ENCODE peak calls at places on chromosomes 5 and 9, in six cellular contexts. X is psoas muscle, N is cardiac fibroblast, U is SK-N-SH, J is nephron progenitor cell, E is tibial artery. O is an unnamed sample.

GRCh38 chr5:138700581-138701362 is 52.5 kb upstream of the CTNNA1 start:
- DNase-seq in E (no peak), X (no peak), J (no peak), U (no peak), N (no peak), O (no peak)

GRCh38 chr5:177607452-177608192 is 7.7 kb downstream of the B4GALT7 start:
- DNase-seq in X (peak; percentile 70), U (peak; percentile 93), J (peak; percentile 87), E (peak; percentile 65), N (peak; percentile 90), O (no peak)

GRCh38 chr9:85484235-85484634 is 257.5 kb downstream of the AGTPBP1 start:
- DNase-seq in J (no peak), E (no peak), U (no peak), N (no peak), X (no peak), O (no peak)

GRCh38 chr5:168291961-168292782 is 727 bp downstream of the WWC1 start:
- DNase-seq in E (no peak), J (peak; percentile 28), N (peak; percentile 19), U (peak; percentile 75), X (no peak), O (no peak)

GRCh38 chr9:89138463-89139390 is 39.9 kb downstream of the SHC3 start:
- DNase-seq in N (peak; percentile 66), U (no peak), X (no peak), E (no peak), J (no peak), O (no peak)

GRCh38 chr9:132987021-132987620 is 8.6 kb downstream of the GFI1B start:
- DNase-seq in J (no peak), U (no peak), X (no peak), N (no peak), E (no peak), O (no peak)

GRCh38 chr9:78236511-78236950 is 656 bp downstream of the CEP78 start:
- DNase-seq in J (no peak), N (no peak), X (no peak), U (no peak), E (no peak), O (no peak)

GRCh38 chr9:69425402-69425801 is 100.4 kb downstream of the ENTREP1 start:
- DNase-seq in X (no peak), E (no peak), J (no peak), U (no peak), N (no peak), O (no peak)

GRCh38 chr9:93099551-93100264 is 3.7 kb downstream of the CARD19 start:
- DNase-seq in X (no peak), E (peak; percentile 19), U (no peak), N (no peak), J (no peak), O (peak; percentile 39)

GRCh38 chr9:13728917-13729811 is 449.7 kb upstream of the MPDZ start:
- DNase-seq in J (no peak), X (peak; percentile 23), U (no peak), N (peak; percentile 57), E (no peak), O (no peak)

GRCh38 chr9:130939405-130939941 is 426 bp upstream of the FIBCD1 start:
- DNase-seq in X (no peak), J (peak; percentile 45), U (peak; percentile 69), N (no peak), E (no peak), O (no peak)

GRCh38 chr9:29211681-29212589 is 1638.7 kb upstream of the C9orf72 start:
- DNase-seq in U (peak; percentile 89), X (peak; percentile 34), N (peak; percentile 29), E (no peak), J (peak; percentile 86), O (no peak)

GRCh38 chr9:126291925-126292324 is 34.7 kb upstream of the MVB12B start:
- DNase-seq in U (no peak), J (no peak), X (no peak), N (no peak), E (no peak), O (no peak)

GRCh38 chr5:132098151-132098594 is 24.6 kb downstream of the CSF2 start:
- DNase-seq in E (no peak), X (no peak), U (no peak), J (no peak), N (no peak), O (no peak)

GRCh38 chr5:139864716-139865483 is 69.3 kb downstream of the PSD2 start:
- DNase-seq in X (no peak), J (no peak), U (no peak), N (no peak), E (no peak), O (peak; percentile 17)

GRCh38 chr9:133121200-133122166 is at the start of gene RALGDS:
- DNase-seq in J (peak; percentile 95), E (peak; percentile 88), X (peak; percentile 93), N (peak; percentile 86), U (peak; percentile 97), O (peak; percentile 97)

GRCh38 chr9:131490514-131490913 is 12.2 kb upstream of the POMT1 start:
- DNase-seq in U (no peak), J (no peak), N (no peak), X (no peak), E (no peak), O (no peak)

GRCh38 chr9:83030391-83031107 is 32.4 kb downstream of the RASEF start:
- DNase-seq in X (no peak), U (no peak), N (no peak), J (no peak), E (no peak), O (no peak)

GRCh38 chr9:18092138-18092537 is 381.8 kb upstream of the ADAMTSL1 start:
- DNase-seq in X (no peak), N (no peak), J (no peak), U (no peak), E (no peak), O (no peak)

GRCh38 chr5:164383662-164384061 is 878.2 kb downstream of the MAT2B start:
- DNase-seq in U (no peak), J (no peak), E (no peak), X (no peak), N (no peak), O (no peak)

GRCh38 chr5:74040811-74041491 is 415.0 kb downstream of the ARHGEF28 start:
- DNase-seq in N (no peak), J (no peak), E (no peak), U (no peak), X (no peak), O (no peak)

GRCh38 chr5:73826761-73827450 is 200.9 kb downstream of the ARHGEF28 start:
- DNase-seq in N (peak; percentile 54), E (no peak), X (no peak), U (no peak), J (no peak), O (no peak)

GRCh38 chr9:10366171-10366779 is 246.5 kb downstream of the PTPRD start:
- DNase-seq in X (no peak), E (no peak), J (peak; percentile 8), N (peak; percentile 35), U (peak; percentile 12), O (no peak)

GRCh38 chr9:70578720-70579119 is 164.3 kb upstream of the KLF9 start:
- DNase-seq in J (no peak), E (no peak), U (no peak), X (no peak), N (no peak), O (no peak)
- TF ChIP-seq CTCF in J (no peak), E (no peak), U (no peak), X (no peak), N (no peak), O (no peak)

GRCh38 chr5:133968057-133968993 is at the start of gene C5orf15:
- DNase-seq in E (peak; percentile 98), J (peak; percentile 88), N (peak; percentile 98), U (peak; percentile 90), X (peak; percentile 95), O (peak; percentile 92)
- TF ChIP-seq CTCF in E (peak; percentile 29), J (no peak), N (no peak), U (peak; percentile 14), X (no peak), O (no peak)

DNA sequence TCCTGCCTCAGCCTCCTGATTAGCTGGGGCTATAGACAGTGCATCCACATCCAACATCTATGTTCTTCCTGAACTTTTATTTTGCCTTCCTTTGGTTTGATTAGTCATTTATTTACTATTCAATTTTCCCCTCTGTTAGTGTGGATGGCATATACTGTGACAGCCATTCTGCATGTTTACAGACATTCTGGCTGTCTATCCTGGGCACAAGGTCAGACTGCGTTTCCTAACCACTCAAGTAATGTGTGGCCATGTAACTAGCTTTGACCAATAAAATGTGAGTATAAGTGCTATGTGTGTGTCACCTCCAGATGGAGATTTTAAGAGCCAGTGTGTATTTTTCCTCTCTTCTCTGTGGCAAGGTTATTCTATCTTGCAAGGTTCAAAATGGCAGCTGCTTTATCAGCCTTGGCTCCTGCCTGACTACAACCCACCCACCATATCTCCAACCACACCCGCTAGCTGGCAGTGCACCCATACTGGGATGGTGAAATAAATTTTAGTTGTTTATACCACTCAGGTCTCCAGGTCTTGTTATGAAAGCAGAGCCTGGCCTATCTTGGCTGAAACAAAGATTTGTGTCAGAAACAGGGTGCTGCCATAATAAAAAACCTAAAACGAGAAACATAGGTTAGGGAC is 32.2 kb downstream of the PDE6A start:
- DNase-seq in X (no peak), J (no peak), U (no peak), E (no peak), N (no peak), O (no peak)
- TF ChIP-seq CTCF in X (no peak), J (no peak), U (no peak), E (no peak), N (no peak), O (no peak)

GRCh38 chr9:2800385-2801179 is 43.3 kb downstream of the PUM3 start:
- DNase-seq in N (peak; percentile 56), J (peak; percentile 14), U (peak; percentile 15), X (no peak), E (no peak), O (no peak)
- TF ChIP-seq CTCF in N (peak; percentile 41), J (no peak), U (peak; percentile 21), X (peak; percentile 16), E (peak; percentile 11), O (no peak)

GRCh38 chr5:68011259-68011760 is 204.2 kb upstream of the PIK3R1 start:
- DNase-seq in X (no peak), N (no peak), J (no peak), E (no peak), U (no peak), O (no peak)
- TF ChIP-seq CTCF in X (no peak), N (no peak), J (no peak), E (no peak), U (no peak), O (no peak)

GRCh38 chr9:112140936-112141335 is 34.2 kb downstream of the SUSD1 start:
- DNase-seq in N (no peak), X (no peak), J (no peak), E (no peak), U (no peak), O (no peak)
- TF ChIP-seq CTCF in N (no peak), X (no peak), J (no peak), E (no peak), U (no peak), O (no peak)

GRCh38 chr9:128414461-128414860 is 6.2 kb upstream of the CERCAM start:
- DNase-seq in N (no peak), U (no peak), E (no peak), J (no peak), X (no peak), O (no peak)
- TF ChIP-seq CTCF in N (peak; percentile 35), U (no peak), E (no peak), J (no peak), X (no peak), O (no peak)

O was measured in CD14-positive monocyte.